ENCODE peak calls at places on chromosomes 11 and 22, in four cellular contexts. Q is IMR-90, C is uterus, K is transverse colon. H is an unnamed sample. For H3K27me3, the result is how much of the 10 kb centered on the place peaks cover.

GRCh38 chr22:30537083-30537731 is 9.3 kb downstream of the SEC14L6 start:
- DNase-seq in C (no peak), Q (no peak), K (no peak), H (no peak)

GRCh38 chr11:116843661-116844060 is 6.2 kb upstream of the APOA1 start:
- DNase-seq in Q (no peak), K (no peak), C (no peak), H (no peak)

GRCh38 chr11:67437082-67437821 is at the start of gene PTPRCAP:
- DNase-seq in K (peak), C (no peak), Q (no peak), H (no peak)

GRCh38 chr11:45736424-45736823 is 68.5 kb upstream of the SLC35C1 start:
- DNase-seq in Q (peak), K (no peak), C (no peak), H (peak)

GRCh38 chr11:63517156-63517555 is 11.3 kb downstream of the LGALS12 start:
- DNase-seq in K (no peak), C (no peak), Q (no peak), H (no peak)

GRCh38 chr22:21642584-21643448 is 714 bp downstream of the SDF2L1 start:
- DNase-seq in Q (peak), K (peak), C (no peak), H (no peak)

GRCh38 chr11:116730568-116730967 is 42.2 kb downstream of the BUD13 start:
- DNase-seq in Q (no peak), C (no peak), K (no peak), H (no peak)

GRCh38 chr11:36409152-36409713 is 100.8 kb downstream of the TRAF6 start:
- DNase-seq in K (no peak), Q (peak), C (no peak), H (no peak)

GRCh38 chr11:104256525-104256924 is 92.6 kb upstream of the PDGFD start:
- DNase-seq in K (no peak), C (no peak), Q (peak), H (no peak)

GRCh38 chr22:37768273-37768672 is 39.5 kb upstream of the GCAT start:
- DNase-seq in Q (no peak), K (no peak), C (no peak), H (no peak)
- TF ChIP-seq CTCF in Q (peak), K (no peak), C (no peak), H (no peak)

GRCh38 chr11:82899957-82900276 is 313 bp downstream of the PRCP start:
- DNase-seq in Q (no peak), K (no peak), C (no peak), H (no peak)

GRCh38 chr11:82902880-82903279 is 1.3 kb downstream of the DDIAS start:
- DNase-seq in K (no peak), Q (no peak), C (no peak), H (no peak)

GRCh38 chr11:82902086-82902485 is 550 bp downstream of the DDIAS start:
- DNase-seq in Q (no peak), K (no peak), C (no peak), H (no peak)

GRCh38 chr11:82900277-82901164 is at the start of gene PRCP:
- DNase-seq in Q (peak), C (peak), K (peak), H (peak)

GRCh38 chr11:82901165-82901938 is at the start of gene DDIAS:
- DNase-seq in C (peak), Q (peak), K (peak), H (peak)
- TF ChIP-seq POLR2A in C (peak), Q (no peak), K (peak), H (peak)

GRCh38 chr22:28711341-28711740 is 30.3 kb downstream of the CHEK2 start:
- DNase-seq in K (no peak), Q (no peak), C (no peak), H (no peak)

GRCh38 chr22:28710889-28711285 is 30.7 kb downstream of the CHEK2 start:
- DNase-seq in K (no peak), C (no peak), Q (peak), H (no peak)

GRCh38 chr22:28706845-28707244 is 27.2 kb upstream of the TTC28 start:
- DNase-seq in Q (no peak), K (no peak), C (no peak), H (no peak)

GRCh38 chr22:28711820-28712777 is 29.5 kb downstream of the CHEK2 start:
- DNase-seq in K (no peak), C (no peak), Q (peak), H (no peak)

GRCh38 chr22:28710112-28710888 is 30.7 kb upstream of the TTC28 start:
- DNase-seq in K (no peak), Q (peak), C (no peak), H (no peak)
- H3K27me3 ChIP-seq in K (under half), Q (under half), C (under half), H (under half)

GRCh38 chr11:111463276-111463675 is 48.9 kb downstream of the BTG4 start:
- DNase-seq in K (no peak), C (no peak), Q (no peak), H (no peak)

GRCh38 chr11:111465400-111465799 is 46.8 kb downstream of the BTG4 start:
- DNase-seq in C (no peak), Q (peak), K (no peak), H (no peak)

GRCh38 chr11:111462329-111462728 is 49.9 kb downstream of the BTG4 start:
- DNase-seq in C (no peak), Q (no peak), K (no peak), H (no peak)

GRCh38 chr11:111469200-111469599 is 43.0 kb downstream of the BTG4 start:
- DNase-seq in C (no peak), Q (peak), K (no peak), H (no peak)

DNA sequence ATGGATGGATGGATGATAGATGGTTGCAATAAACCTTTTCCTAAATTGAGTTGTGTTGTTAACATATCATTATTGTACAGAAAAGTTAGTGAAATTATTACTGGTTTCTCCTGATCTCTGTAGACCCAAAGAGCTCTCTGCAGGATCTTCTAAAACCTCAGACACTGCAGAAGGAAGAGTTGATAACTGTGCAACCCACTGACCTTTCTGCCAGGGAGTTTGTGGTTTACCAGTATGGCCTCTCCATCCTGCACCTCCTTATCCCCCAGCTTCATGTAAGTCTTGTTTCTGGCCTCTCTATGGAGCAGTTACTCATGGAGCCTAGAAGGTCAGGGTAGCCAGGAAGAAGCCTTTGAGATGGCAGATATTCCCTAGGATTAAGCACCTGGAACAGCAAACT is 45.6 kb downstream of the BTG4 start:
- DNase-seq in Q (no peak), C (no peak), K (no peak), H (no peak)
- TF ChIP-seq CTCF in Q (no peak), C (no peak), K (no peak), H (no peak)

DNA sequence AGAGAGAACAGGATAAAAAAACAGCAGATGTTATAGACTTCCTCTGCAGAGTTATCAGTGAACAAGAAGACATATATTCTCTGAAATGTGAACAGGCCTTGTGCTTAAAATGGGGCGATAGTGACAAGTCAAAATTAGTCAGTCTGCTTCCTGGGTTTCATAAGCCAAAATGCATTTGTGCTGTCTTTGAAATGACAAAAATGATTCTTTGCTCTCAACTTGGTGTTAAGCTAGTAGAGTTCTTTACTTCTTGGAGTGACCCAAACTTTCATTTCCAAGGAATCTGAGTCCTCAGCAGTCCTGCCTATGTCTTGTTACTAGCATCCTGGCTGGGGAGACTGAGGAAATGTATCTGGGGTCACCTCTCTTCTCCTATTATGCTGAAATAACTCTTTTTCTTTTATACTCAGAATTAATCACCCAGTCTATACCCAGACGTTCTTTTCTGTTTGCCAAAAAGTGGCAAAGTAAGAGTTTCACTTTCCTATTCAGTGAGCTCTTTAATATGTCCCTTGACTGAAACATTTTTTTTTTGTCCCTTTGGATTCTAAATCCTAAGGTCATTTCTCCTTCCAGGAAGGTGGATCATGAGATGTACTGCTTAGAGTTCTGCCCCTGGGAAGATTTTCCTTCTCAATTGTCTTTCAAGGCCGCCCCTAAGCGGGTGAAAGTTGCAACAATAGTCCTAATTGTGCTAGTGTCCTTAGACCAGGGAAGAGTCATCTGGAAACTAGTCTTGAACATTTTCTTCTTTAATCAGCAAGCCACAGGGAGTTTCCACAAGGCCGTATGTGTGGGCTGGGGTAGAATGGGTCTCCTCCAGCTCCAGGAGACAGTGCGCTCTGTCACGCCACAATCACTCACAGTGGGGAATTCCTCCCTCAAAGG is 52.9 kb upstream of the RDX start:
- DNase-seq in C (no peak), K (no peak), Q (no peak), H (no peak)
- TF ChIP-seq POLR2A in C (no peak), K (no peak), Q (no peak), H (no peak)

DNA sequence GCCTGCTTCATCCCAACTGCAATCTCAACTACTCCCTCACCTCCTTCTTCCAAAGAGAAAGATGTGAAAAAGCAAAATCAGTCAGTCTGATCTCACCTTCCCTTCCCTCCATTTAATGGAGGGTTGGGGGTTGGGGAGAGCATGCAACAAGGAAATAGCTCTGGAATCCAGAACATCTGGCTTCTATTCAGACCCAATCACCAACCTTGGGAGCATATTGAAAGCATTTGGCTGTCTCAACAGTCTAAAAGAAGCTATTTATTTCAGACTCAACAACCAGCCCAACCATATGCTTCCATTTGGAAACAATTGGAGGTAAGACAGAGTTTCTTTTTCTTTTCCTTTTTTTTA is 131.0 kb upstream of the UBASH3B start:
- DNase-seq in C (no peak), Q (no peak), K (no peak), H (no peak)
- H3K27me3 ChIP-seq in C (under half), Q (under half), K (under half), H (under half)

GRCh38 chr11:123431619-123432018 is 1.6 kb downstream of the GRAMD1B start:
- DNase-seq in K (no peak), Q (peak), C (no peak), H (no peak)

GRCh38 chr11:123434911-123435310 is 4.8 kb downstream of the GRAMD1B start:
- DNase-seq in K (no peak), Q (no peak), C (no peak), H (no peak)

GRCh38 chr11:123430736-123431356 is 777 bp downstream of the GRAMD1B start:
- DNase-seq in Q (peak), K (peak), C (peak), H (peak)

GRCh38 chr11:123437236-123437979 is 7.3 kb downstream of the GRAMD1B start:
- DNase-seq in K (no peak), Q (no peak), C (no peak), H (no peak)

GRCh38 chr11:123434262-123434661 is 4.2 kb downstream of the GRAMD1B start:
- DNase-seq in C (no peak), K (peak), Q (peak), H (no peak)
- TF ChIP-seq CTCF in C (no peak), K (no peak), Q (peak), H (no peak)

DNA sequence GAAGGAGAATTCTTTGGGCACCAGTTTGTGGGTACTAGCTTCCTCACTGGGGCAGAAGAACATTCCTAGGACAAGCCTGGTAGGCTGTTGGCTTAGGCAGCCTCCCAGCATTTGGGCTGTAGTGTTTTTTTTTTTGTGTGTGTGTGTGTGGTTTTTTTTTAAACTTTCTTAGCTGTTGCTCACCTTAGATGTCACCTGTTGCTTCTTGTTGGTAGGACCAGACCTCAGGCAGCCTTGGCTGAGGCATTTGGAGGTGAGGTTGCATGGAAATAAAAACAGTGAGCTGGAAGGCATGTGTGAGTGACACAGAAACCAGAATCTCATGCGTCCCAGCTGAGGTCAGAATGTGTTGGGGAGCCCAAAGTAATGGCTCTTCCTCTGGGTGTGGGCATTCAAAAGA is 21.3 kb downstream of the AMPD3 start:
- DNase-seq in Q (no peak), C (no peak), K (no peak), H (no peak)
- TF ChIP-seq POLR2A in Q (no peak), C (no peak), K (no peak), H (no peak)

DNA sequence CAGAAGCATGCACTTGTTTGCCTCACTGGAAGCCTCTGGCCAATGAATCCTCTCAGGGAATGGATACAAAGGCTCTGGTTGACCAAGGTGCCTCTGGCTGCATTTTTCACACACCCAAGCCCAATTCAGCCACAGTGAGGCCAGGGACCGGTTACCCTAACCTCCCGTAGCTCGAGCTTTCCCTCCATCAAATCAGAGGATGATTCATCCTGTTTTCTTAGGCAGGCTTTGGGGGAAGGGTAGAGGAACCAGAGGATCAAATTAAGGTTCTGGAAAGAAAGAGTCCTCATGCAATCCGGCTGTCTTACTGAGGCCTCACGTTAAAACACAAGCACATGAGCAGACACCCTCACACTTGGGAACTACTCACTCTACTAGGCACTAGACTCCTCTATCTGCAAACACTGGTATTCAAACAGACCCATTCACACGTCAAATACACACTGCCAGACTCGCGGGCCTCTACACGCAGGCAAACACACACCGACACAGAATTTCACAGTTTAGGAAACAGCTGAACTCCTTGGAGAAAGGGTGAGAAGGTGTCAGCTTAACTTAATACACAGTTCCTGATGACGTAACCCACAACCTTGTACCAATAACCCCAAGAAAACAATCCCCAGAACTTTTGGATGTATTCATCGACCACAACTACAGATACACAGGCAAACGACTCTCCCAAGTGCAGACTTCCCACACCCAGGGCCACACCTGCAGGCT is 12.4 kb downstream of the NRXN2 start:
- DNase-seq in Q (peak), K (no peak), C (no peak), H (no peak)
- H3K27me3 ChIP-seq in Q (half or more), K (half or more), C (under half), H (under half)

H was measured in prostate gland.